ENCODE peak calls at places on chromosomes 13 and 19, in seven cellular contexts. E is HTR-8/SVneo, V is A172, Q is OCI-LY7, D is glutamatergic neuron, L is adrenal gland, K is left ventricle myocardium inferior. I is an unnamed sample.

GRCh38 chr13:85142351-85142750 is 656.9 kb downstream of the SLITRK6 start:
- DNase-seq in E (no peak), V (no peak), Q (no peak), D (no peak), L (no peak), K (no peak), I (no peak)

GRCh38 chr13:75359266-75359665 is 122.7 kb downstream of the TBC1D4 start:
- DNase-seq in E (peak), V (peak), Q (no peak), D (no peak), L (no peak), K (no peak), I (no peak)

GRCh38 chr19:38989066-38989605 is 13.6 kb upstream of the FBXO17 start:
- DNase-seq in E (peak), V (peak), Q (no peak), D (peak), L (no peak), K (no peak), I (no peak)

GRCh38 chr13:91017031-91017668 is 330.3 kb upstream of the MIR17HG start:
- DNase-seq in E (peak), V (peak), Q (peak), D (peak), L (no peak), K (no peak), I (no peak)

GRCh38 chr19:41997851-41998229 is 3.8 kb upstream of the ATP1A3 start:
- DNase-seq in E (no peak), V (no peak), Q (peak), D (peak), L (no peak), K (no peak), I (peak)

GRCh38 chr13:44079413-44080205 is 199.9 kb downstream of the LACC1 start:
- DNase-seq in E (no peak), V (no peak), Q (no peak), D (peak), L (no peak), K (no peak), I (no peak)

GRCh38 chr19:30361721-30362120 is 10.5 kb upstream of the ZNF536 start:
- DNase-seq in E (no peak), V (no peak), Q (no peak), D (no peak), L (no peak), K (no peak), I (no peak)

GRCh38 chr13:97855570-97855970 is 97.9 kb upstream of the IPO5 start:
- DNase-seq in E (peak), V (peak), Q (peak), D (peak), L (peak), K (no peak), I (no peak)

GRCh38 chr13:36834299-36834698 is 15.3 kb downstream of the RFXAP start:
- DNase-seq in E (no peak), V (no peak), Q (no peak), D (no peak), L (no peak), K (no peak), I (no peak)

GRCh38 chr19:55232284-55232597 is 3.7 kb upstream of the TMEM86B start:
- DNase-seq in E (no peak), V (no peak), Q (no peak), D (no peak), L (no peak), K (no peak), I (no peak)

GRCh38 chr13:37313383-37313782 is 207.9 kb upstream of the CSNK1A1L start:
- DNase-seq in E (no peak), V (no peak), Q (no peak), D (no peak), L (no peak), K (no peak), I (no peak)

GRCh38 chr19:14519860-14520407 is 1.7 kb upstream of the DNAJB1 start:
- DNase-seq in E (no peak), V (peak), Q (no peak), D (no peak), L (peak), K (no peak), I (no peak)

GRCh38 chr19:14517446-14517839 is 754 bp downstream of the DNAJB1 start:
- DNase-seq in E (no peak), V (no peak), Q (no peak), D (no peak), L (no peak), K (no peak), I (no peak)

GRCh38 chr13:33236021-33236420 is 49.5 kb downstream of the STARD13 start:
- DNase-seq in E (no peak), V (peak), Q (no peak), D (no peak), L (no peak), K (no peak), I (no peak)

GRCh38 chr13:20901668-20902437 is 693 bp downstream of the XPO4 start:
- DNase-seq in E (no peak), V (peak), Q (peak), D (peak), L (peak), K (peak), I (no peak)

GRCh38 chr19:39047076-39047475 is 14.7 kb upstream of the FBXO27 start:
- DNase-seq in E (no peak), V (no peak), Q (no peak), D (no peak), L (no peak), K (no peak), I (no peak)

GRCh38 chr13:49248433-49249002 is 793 bp downstream of the CDADC1 start:
- DNase-seq in E (no peak), V (peak), Q (peak), D (no peak), L (no peak), K (no peak), I (no peak)

GRCh38 chr19:40533508-40533907 is 43.2 kb upstream of the SHKBP1 start:
- DNase-seq in E (no peak), V (no peak), Q (no peak), D (no peak), L (no peak), K (no peak), I (no peak)

GRCh38 chr19:37932985-37933953 is 26.3 kb downstream of the SIPA1L3 start:
- DNase-seq in E (peak), V (peak), Q (no peak), D (peak), L (no peak), K (peak), I (no peak)

GRCh38 chr13:30819136-30819875 is 84.0 kb downstream of the ALOX5AP start:
- DNase-seq in E (no peak), V (no peak), Q (no peak), D (no peak), L (no peak), K (no peak), I (no peak)

GRCh38 chr13:83752141-83752540 is 130.1 kb downstream of the SLITRK1 start:
- DNase-seq in E (peak), V (peak), Q (no peak), D (no peak), L (no peak), K (no peak), I (no peak)

GRCh38 chr13:113144255-113144629 is 14.2 kb upstream of the PROZ start:
- DNase-seq in E (no peak), V (no peak), Q (no peak), D (no peak), L (no peak), K (no peak), I (no peak)

GRCh38 chr13:100512422-100512821 is 76.2 kb downstream of the GGACT start:
- DNase-seq in E (peak), V (peak), Q (no peak), D (no peak), L (no peak), K (no peak), I (no peak)

GRCh38 chr13:28540612-28541011 is 45.7 kb upstream of the FLT1 start:
- DNase-seq in E (no peak), V (no peak), Q (no peak), D (no peak), L (no peak), K (no peak), I (no peak)

GRCh38 chr13:25625361-25625760 is 253.6 kb downstream of the ATP8A2 start:
- DNase-seq in E (no peak), V (no peak), Q (no peak), D (no peak), L (no peak), K (no peak), I (no peak)

GRCh38 chr19:10981496-10981895 is 20.7 kb downstream of the SMARCA4 start:
- DNase-seq in E (no peak), V (peak), Q (no peak), D (no peak), L (no peak), K (no peak), I (no peak)

GRCh38 chr19:54373781-54374266 is 9.1 kb upstream of the LAIR1 start:
- DNase-seq in E (no peak), V (no peak), Q (no peak), D (no peak), L (peak), K (no peak), I (peak)

GRCh38 chr13:90857921-90858320 is 489.6 kb upstream of the MIR17HG start:
- DNase-seq in E (no peak), V (no peak), Q (no peak), D (no peak), L (no peak), K (no peak), I (no peak)

GRCh38 chr13:35865341-35866240 is 265.6 kb downstream of the DCLK1 start:
- DNase-seq in E (no peak), V (no peak), Q (no peak), D (no peak), L (no peak), K (no peak), I (no peak)

GRCh38 chr19:35757231-35757748 is 461 bp upstream of the HSPB6 start:
- DNase-seq in E (peak), V (peak), Q (no peak), D (peak), L (peak), K (peak), I (peak)

GRCh38 chr19:13056052-13056660 is 46.5 kb downstream of the LYL1 start:
- DNase-seq in E (peak), V (peak), Q (no peak), D (no peak), L (no peak), K (peak), I (no peak)

GRCh38 chr13:24511019-24511823 is 1.4 kb downstream of the PARP4 start:
- DNase-seq in E (peak), V (peak), Q (peak), D (no peak), L (peak), K (no peak), I (no peak)

GRCh38 chr13:101127741-101128353 is 288.5 kb downstream of the NALCN start:
- DNase-seq in E (peak), V (peak), Q (peak), D (no peak), L (no peak), K (no peak), I (no peak)

GRCh38 chr19:30521937-30522336 is 149.8 kb downstream of the ZNF536 start:
- DNase-seq in E (no peak), V (no peak), Q (no peak), D (no peak), L (no peak), K (no peak), I (no peak)

GRCh38 chr13:99968521-99969367 is 2.8 kb downstream of the ZIC5 start:
- DNase-seq in E (no peak), V (no peak), Q (no peak), D (no peak), L (no peak), K (no peak), I (no peak)

GRCh38 chr13:110525328-110526319 is 35.9 kb downstream of the RAB20 start:
- DNase-seq in E (no peak), V (no peak), Q (peak), D (no peak), L (peak), K (no peak), I (no peak)

I was measured in Right ventricle myocardium inferior.